ENCODE peak calls at places on chromosome 11, in four cellular contexts. P, T, K and Y are unnamed samples. For H3K9me3, the result is how much of the 10 kb centered on the place peaks cover.

GRCh38 chr11:125956371-125956770 is 10.5 kb downstream of the VSIG10L2 start:
- DNase-seq in P (no peak), T (peak), K (no peak), Y (no peak)

GRCh38 chr11:120622189-120622912 is 110.8 kb downstream of the GRIK4 start:
- DNase-seq in P (no peak), T (peak), K (no peak), Y (peak)

GRCh38 chr11:111833524-111833923 is 37.9 kb downstream of the ALG9 start:
- DNase-seq in P (no peak), T (no peak), K (no peak), Y (peak)

GRCh38 chr11:43819926-43820325 is 60.7 kb upstream of the ALKBH3 start:
- DNase-seq in P (no peak), T (no peak), K (no peak), Y (no peak)

GRCh38 chr11:5690216-5690615 is 626 bp downstream of the TRIM22 start:
- DNase-seq in P (no peak), T (peak), K (no peak), Y (no peak)

GRCh38 chr11:45092901-45093760 is 53.3 kb upstream of the PRDM11 start:
- DNase-seq in P (no peak), T (peak), K (no peak), Y (no peak)

GRCh38 chr11:70524096-70524922 is 126.0 kb downstream of the CTTN start:
- DNase-seq in P (no peak), T (peak), K (no peak), Y (peak)

GRCh38 chr11:43555811-43556210 is 124.7 kb upstream of the HSD17B12 start:
- DNase-seq in P (no peak), T (peak), K (no peak), Y (no peak)

GRCh38 chr11:94417386-94417987 is 16.3 kb upstream of the GPR83 start:
- DNase-seq in P (no peak), T (peak), K (no peak), Y (peak)

GRCh38 chr11:12802418-12803085 is 128.3 kb downstream of the TEAD1 start:
- DNase-seq in P (peak), T (peak), K (no peak), Y (peak)

GRCh38 chr11:13962562-13963168 is at the start of gene SPON1:
- DNase-seq in P (peak), T (peak), K (no peak), Y (no peak)

GRCh38 chr11:71991494-71991893 is 7.2 kb upstream of the IL18BP start:
- DNase-seq in P (no peak), T (no peak), K (no peak), Y (no peak)

GRCh38 chr11:63845305-63845704 is 6.4 kb downstream of the MARK2 start:
- DNase-seq in P (no peak), T (peak), K (no peak), Y (peak)

GRCh38 chr11:65880844-65881421 is 1.3 kb downstream of the CTSW start:
- DNase-seq in P (no peak), T (no peak), K (no peak), Y (no peak)

GRCh38 chr11:11706022-11706421 is 84.2 kb upstream of the GALNT18 start:
- DNase-seq in P (no peak), T (no peak), K (no peak), Y (no peak)

GRCh38 chr11:17605736-17606135 is 58.7 kb downstream of the OTOG start:
- DNase-seq in P (no peak), T (no peak), K (no peak), Y (no peak)

GRCh38 chr11:76214968-76215548 is 8.8 kb upstream of the WNT11 start:
- DNase-seq in P (no peak), T (no peak), K (no peak), Y (no peak)

GRCh38 chr11:115493488-115493887 is 10.7 kb downstream of the CADM1 start:
- DNase-seq in P (no peak), T (no peak), K (no peak), Y (no peak)

GRCh38 chr11:76910620-76911414 is 50.1 kb downstream of the ACER3 start:
- DNase-seq in P (no peak), T (peak), K (no peak), Y (no peak)

GRCh38 chr11:94525933-94526332 is 13.7 kb downstream of the C11orf97 start:
- DNase-seq in P (peak), T (no peak), K (no peak), Y (no peak)

DNA sequence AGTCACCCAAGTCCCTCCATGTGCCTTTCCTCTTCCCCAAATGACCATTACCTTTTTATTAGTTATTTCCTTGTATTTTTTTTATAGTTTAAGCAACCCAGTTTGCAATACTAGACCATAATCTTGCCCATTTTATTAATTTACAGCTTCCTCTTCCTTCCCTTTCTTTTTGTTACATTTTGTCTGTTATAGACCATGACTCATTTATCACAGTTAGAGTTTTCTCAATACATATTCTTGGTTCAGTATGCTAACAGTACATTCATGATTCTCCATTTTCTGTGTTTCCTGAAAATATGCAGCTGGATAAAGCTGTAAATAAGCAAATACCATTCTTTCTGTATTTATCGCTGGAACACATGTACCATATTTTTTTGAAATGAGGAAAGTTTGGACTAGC is 376.7 kb upstream of the RAG2 start:
- DNase-seq in P (no peak), T (no peak), K (no peak), Y (no peak)
- H3K9me3 ChIP-seq in P (under half), T (under half), K (under half), Y (under half)

GRCh38 chr11:46100670-46101069 is 20.6 kb downstream of the PHF21A start:
- DNase-seq in P (no peak), T (no peak), K (no peak), Y (no peak)
- H3K4me3 ChIP-seq in P (no peak), T (peak), K (no peak), Y (no peak)

DNA sequence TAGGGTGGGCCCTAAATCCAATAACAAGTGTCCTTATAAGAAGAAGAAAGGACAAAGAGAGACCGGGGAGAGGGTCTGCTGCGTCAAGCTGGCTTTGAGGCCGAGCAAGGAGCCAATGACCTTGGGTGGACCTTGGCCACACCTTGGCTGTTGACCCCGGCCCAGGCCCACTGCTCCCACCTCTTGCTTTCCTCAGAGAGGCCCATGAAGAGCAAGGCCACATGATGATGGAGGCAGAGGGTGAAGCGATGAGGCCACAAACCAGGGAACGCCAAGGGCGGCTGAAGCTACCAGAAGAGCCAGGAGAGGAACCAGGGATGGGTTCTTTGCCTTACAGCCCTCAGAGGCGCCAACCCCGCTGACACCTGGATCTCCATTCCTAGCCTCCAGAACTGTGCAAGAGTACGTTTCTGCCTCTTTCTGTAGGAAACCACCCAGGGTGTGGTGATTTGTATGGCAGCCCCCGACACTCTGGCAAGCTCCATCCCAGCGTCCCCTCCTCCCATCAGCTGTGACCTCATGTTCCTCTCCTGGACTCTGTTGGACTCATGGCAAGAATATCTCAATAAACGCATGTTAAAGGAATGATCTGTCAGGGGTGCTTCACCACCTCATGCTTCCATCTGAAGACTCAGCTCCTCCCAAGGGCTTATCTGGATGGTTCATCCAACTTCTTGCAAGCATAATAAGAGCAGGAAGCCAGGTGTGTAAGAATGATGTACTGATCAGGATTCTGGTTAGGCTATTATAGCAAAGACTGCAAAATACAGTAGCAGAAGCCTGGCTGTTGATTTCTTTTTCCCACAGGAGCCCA is 41.6 kb upstream of the LINC01488 start:
- DNase-seq in P (no peak), T (no peak), K (no peak), Y (peak)
- H2BK12ac ChIP-seq in P (no peak), T (peak), K (peak), Y (no peak)

DNA sequence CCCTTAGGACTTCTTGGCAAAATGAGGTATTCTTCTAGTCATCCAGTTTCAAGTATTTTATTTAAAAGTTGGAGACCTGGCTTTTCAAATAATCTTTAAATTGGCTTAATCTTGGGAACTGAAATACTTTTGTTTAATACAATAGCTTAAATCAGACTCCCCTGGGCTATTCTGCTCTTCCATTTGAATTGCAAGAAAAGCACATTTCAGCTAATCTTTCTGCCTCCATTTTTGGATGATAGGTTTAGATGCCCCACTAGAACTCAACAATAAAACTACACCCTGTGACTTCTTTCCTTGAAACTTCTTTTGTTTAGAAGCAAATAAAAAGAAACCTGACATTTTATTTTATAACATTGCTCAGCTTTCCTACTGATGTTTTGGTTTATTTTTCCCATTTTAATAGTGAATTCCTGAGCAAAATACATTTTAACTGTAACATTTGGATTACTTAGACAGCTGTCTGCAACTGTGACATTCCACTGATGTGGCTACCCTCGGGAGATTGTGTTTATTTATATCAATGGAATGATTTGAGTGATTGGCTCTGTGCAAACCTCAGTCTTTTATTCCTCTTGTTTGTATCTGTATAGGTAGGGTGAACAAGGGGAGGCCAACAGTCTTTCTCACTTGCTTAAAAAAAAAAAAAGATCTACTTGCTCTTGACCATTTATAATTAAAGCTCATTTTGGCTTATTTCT is 1045.8 kb upstream of the CNTN5 start:
- DNase-seq in P (no peak), T (no peak), K (no peak), Y (no peak)
- H3K9me3 ChIP-seq in P (under half), T (under half), K (under half), Y (under half)

GRCh38 chr11:8872017-8872416 is 39.0 kb upstream of the AKIP1 start:
- DNase-seq in P (no peak), T (no peak), K (no peak), Y (no peak)

GRCh38 chr11:8871283-8871775 is 39.7 kb upstream of the AKIP1 start:
- DNase-seq in P (peak), T (peak), K (no peak), Y (peak)

GRCh38 chr11:8878771-8879170 is 32.2 kb upstream of the AKIP1 start:
- DNase-seq in P (no peak), T (no peak), K (no peak), Y (no peak)

GRCh38 chr11:8870461-8871282 is 40.3 kb upstream of the AKIP1 start:
- DNase-seq in P (peak), T (peak), K (peak), Y (peak)

DNA sequence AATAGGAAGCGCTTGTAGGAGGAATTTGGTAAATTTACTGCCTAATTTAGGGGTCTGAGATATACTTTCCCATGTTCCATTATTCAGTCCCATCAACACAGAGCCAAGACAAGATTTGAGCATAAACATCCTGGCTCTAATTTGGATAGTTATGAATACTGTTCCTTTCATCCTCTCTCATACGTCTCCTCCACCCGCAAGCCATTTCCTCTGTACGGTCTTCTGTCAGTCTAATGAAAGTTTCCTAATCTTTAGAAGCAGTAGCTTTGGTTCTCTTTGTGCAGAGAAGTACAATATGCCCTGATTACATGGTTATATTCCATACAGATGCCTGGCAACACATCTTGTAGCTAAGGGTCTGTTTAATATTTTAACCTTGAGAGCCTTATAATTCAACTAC is 37.0 kb upstream of the AKIP1 start:
- DNase-seq in P (no peak), T (peak), K (no peak), Y (no peak)
- H3K4me3 ChIP-seq in P (no peak), T (no peak), K (no peak), Y (no peak)

GRCh38 chr11:118715245-118715807 is 35.9 kb upstream of the TREH start:
- DNase-seq in P (no peak), T (peak), K (no peak), Y (no peak)
- H2BK12ac ChIP-seq in P (no peak), T (no peak), K (peak), Y (peak)

GRCh38 chr11:2631161-2631560 is 68.6 kb downstream of the KCNQ1OT1 start:
- DNase-seq in P (no peak), T (no peak), K (no peak), Y (no peak)
- H3K9me3 ChIP-seq in P (under half), T (half or more), K (half or more), Y (under half)

GRCh38 chr11:933936-934335 is 8.3 kb downstream of the AP2A2 start:
- DNase-seq in P (no peak), T (no peak), K (no peak), Y (no peak)

GRCh38 chr11:932435-932834 is 6.8 kb downstream of the AP2A2 start:
- DNase-seq in P (no peak), T (peak), K (no peak), Y (peak)

GRCh38 chr11:933002-933820 is 7.5 kb downstream of the AP2A2 start:
- DNase-seq in P (no peak), T (no peak), K (no peak), Y (no peak)

GRCh38 chr11:936199-936598 is 10.5 kb downstream of the AP2A2 start:
- DNase-seq in P (no peak), T (no peak), K (no peak), Y (no peak)

GRCh38 chr11:934437-934950 is 8.8 kb downstream of the AP2A2 start:
- DNase-seq in P (no peak), T (no peak), K (no peak), Y (no peak)
- H3K4me3 ChIP-seq in P (no peak), T (no peak), K (no peak), Y (no peak)

GRCh38 chr11:84685976-84686375 is 941.2 kb downstream of the DLG2 start:
- DNase-seq in P (no peak), T (no peak), K (no peak), Y (no peak)
- H2BK12ac ChIP-seq in P (no peak), T (no peak), K (no peak), Y (no peak)

DNA sequence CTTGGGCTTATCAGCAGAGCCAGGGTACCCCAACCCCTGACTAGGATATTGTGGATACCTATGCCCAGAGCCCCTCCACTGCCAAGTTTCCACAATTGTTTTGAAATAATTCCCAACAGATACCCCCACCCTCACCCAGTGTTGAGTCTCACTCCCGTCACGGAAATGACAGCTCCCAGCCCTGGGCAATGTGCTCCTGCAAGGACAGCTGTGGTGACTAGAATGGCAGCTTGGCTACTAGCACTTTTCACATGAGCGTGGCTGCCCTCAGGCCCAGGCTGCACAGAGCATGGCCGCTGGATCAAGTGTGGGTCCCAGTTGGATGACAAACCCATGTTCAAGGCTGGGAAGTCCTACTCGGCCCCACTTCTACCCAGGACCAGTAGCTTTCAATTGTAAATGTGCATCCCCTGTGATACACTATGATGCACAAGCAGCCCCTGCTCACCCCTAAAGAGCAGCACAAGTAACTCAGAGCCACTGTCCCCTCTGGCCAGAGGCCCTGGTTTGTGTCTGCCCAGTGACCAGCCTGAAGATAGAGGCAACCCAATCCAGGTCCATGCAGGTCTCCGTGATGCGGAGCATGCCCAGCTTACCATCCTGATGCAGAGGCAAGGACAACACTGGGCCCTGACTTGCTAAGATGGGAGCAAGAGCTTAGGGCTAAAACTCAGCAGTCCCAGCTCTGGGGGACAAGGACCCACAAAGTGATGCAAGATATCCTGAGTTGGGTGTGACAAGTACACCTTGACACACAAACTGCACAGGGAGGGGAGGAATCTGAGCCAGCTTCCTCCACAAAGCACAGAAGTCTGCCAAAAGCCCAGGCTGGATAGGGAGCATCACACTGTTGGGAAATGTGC is 13.2 kb downstream of the KCNQ1OT1 start:
- DNase-seq in P (no peak), T (no peak), K (no peak), Y (no peak)
- H3K9me3 ChIP-seq in P (under half), T (under half), K (under half), Y (under half)